ENCODE peak calls at places on chromosomes 11 and 22, in nine cellular contexts. A is foreskin fibroblast, N is A549, K is fibroblast of the aortic adventitia, F is HFF-Myc, X is mucosa of descending colon, E is BE2C, Z is MCF 10A, T is cardiac muscle cell. D is an unnamed sample.

GRCh38 chr11:110471315-110471714 is 41.6 kb downstream of the FDX1 start:
- DNase-seq in A (peak), X (no peak), N (no peak), K (peak), F (no peak), T (peak), Z (no peak), E (no peak), D (no peak)

GRCh38 chr22:30860176-30861105 is 108.1 kb downstream of the MORC2 start:
- DNase-seq in K (no peak), X (peak), F (no peak), A (no peak), T (no peak), Z (no peak), E (no peak), N (no peak), D (no peak)

GRCh38 chr22:23180893-23181762 is 819 bp downstream of the BCR start:
- DNase-seq in X (peak), A (no peak), F (no peak), K (no peak), N (peak), T (no peak), Z (peak), E (no peak), D (peak)

GRCh38 chr11:2449548-2450320 is 4.9 kb downstream of the KCNQ1 start:
- DNase-seq in X (peak), N (no peak), A (no peak), F (no peak), K (no peak), T (no peak), E (no peak), Z (no peak), D (no peak)

GRCh38 chr11:27352781-27353180 is 10.2 kb downstream of the CCDC34 start:
- DNase-seq in A (no peak), X (no peak), F (no peak), T (no peak), Z (no peak), N (no peak), E (no peak), K (no peak), D (peak)

GRCh38 chr11:88402192-88402715 is 64.7 kb upstream of the CTSC start:
- DNase-seq in A (peak), K (peak), T (peak), E (no peak), N (peak), X (no peak), F (peak), Z (peak), D (no peak)

GRCh38 chr22:35835267-35835997 is 117.8 kb downstream of the APOL5 start:
- DNase-seq in K (peak), E (no peak), A (peak), N (no peak), Z (peak), T (no peak), F (no peak), X (no peak), D (no peak)

GRCh38 chr11:20854214-20854613 is 184.8 kb downstream of the NELL1 start:
- DNase-seq in T (no peak), E (no peak), N (no peak), X (no peak), K (no peak), F (no peak), Z (no peak), A (no peak), D (peak)

GRCh38 chr11:103608566-103608965 is 427.9 kb upstream of the DDI1 start:
- DNase-seq in N (no peak), E (no peak), X (no peak), K (no peak), Z (peak), A (peak), T (no peak), F (no peak), D (no peak)

GRCh38 chr11:45818961-45819605 is 14.1 kb downstream of the SLC35C1 start:
- DNase-seq in E (no peak), F (no peak), N (no peak), X (no peak), T (no peak), Z (no peak), A (no peak), K (no peak), D (no peak)

DNA sequence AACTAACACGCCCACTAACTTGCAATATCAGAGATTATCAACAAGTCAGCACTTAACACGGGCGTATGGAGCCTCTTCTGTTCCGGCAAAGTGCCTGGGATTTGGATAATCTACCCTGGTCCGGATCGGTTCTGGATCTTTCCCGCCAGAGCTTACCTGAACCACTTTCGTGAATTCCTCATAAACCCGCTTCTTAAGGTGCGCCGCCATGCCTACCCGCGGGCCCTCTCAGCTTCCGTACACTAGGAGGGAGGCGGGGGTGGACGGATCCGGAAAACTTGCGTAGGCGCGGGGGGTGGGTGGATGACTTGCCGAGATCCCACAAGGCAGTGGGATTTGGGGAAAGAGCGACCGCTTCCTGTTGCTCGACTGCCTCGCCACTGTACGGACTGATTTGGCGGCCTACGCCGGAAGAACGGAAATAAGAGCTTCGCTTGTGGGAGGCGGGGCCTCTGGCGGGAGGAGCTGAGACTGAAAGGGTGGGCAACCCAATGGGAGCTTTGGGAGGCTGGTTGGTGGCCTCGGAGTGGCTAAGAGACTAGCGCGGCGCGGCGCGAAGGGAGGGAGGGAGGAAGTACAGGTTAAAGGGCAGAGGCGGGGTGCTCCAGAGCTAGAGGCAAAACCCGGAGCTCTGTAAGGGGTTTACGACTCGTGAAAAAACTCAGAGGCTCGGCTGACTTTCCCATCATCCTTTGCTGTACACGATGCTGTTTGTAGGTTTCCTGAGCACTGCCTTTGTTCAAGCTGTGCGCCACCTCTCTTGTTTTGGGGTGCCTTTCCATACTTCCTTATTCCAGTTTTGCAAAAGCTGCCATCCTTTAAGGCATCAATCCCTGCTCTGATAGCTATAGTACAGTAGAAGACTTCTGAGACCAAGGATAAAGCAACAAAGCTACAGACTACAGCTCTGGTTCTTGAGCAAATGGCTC is at the start of gene INTS4:
- DNase-seq in K (peak), A (peak), Z (peak), E (peak), T (peak), F (peak), N (peak), X (peak), D (peak)
- TF ChIP-seq CTCF in K (no peak), A (no peak), Z (no peak), E (no peak), T (no peak), F (no peak), N (no peak), X (no peak), D (no peak)

DNA sequence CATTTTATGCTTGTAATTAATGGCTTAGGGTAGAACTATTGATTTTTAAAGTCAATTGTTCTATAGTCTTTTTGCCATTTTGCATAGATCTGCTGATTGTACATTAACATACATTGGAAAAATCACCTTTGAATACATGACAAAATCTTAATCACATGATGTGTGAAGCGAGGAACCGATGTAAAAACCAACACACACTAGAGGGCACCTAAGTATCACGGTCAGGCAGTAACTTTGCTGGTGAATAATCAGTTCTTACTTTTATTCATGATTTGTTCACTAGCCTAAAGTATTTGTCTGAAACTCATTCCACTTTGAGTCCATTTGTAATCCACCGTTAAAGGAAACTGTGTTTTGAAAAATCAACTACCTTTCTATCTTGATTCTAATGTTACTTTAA is 28.2 kb downstream of the JHY start:
- DNase-seq in N (peak), A (peak), E (no peak), T (peak), K (peak), F (no peak), Z (peak), X (no peak), D (peak)
- TF ChIP-seq CTCF in N (peak), A (no peak), E (peak), T (peak), K (peak), F (peak), Z (peak), X (no peak), D (peak)

GRCh38 chr11:75450826-75451783 is 18.1 kb upstream of the KLHL35 start:
- DNase-seq in Z (peak), T (no peak), E (peak), K (no peak), N (no peak), A (no peak), F (no peak), X (no peak), D (peak)
- TF ChIP-seq CTCF in Z (peak), T (peak), E (peak), K (peak), N (peak), A (peak), F (peak), X (peak), D (peak)

DNA sequence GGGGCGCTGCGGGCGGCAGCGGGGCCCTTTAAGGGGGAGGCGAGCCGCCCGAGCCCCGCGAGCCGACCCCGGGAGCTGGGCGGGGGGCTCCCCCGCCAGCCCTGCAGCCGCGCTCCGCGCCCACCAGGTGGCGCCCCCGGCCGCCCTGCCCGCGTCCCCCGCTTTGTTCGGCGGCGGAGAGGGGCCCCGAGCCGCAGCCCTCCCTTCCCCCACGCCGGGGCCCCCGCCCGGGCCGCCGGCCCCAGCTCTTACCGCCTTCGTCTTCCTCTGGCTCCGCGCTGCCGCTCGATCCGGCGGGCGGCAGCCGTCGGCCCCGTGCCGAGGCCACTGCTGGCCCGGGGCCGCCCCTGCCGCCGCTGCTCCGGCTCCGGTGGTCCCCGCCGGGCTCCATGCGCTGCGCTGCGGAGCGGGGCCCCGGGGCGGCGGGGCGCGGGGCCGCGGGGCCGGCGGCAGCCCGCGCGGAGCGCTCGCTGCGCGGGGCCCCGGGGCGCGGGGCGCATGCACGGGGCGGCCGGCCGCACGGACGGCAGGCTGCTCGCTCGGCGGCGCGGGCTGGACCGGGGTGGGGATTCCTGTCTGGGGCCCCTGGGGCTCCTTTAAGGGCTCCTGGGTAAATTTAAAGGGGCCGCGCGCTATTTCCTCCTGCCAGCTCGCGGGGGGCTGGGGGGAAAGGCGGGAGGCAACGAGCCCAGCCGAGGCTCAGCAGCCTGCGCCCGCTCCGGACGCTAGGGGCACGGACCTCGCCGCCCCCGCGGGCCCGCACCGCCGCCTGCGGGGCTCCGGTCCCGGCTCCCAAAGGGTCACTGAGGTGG is at the start of gene ZFTA:
- DNase-seq in F (no peak), T (peak), Z (peak), K (peak), A (peak), E (peak), N (peak), X (peak), D (peak)
- TF ChIP-seq CTCF in F (peak), T (peak), Z (peak), K (peak), A (peak), E (peak), N (peak), X (peak), D (peak)